ENCODE peak calls at places on chromosomes 16 and 17, in seven cellular contexts. T is endothelial cell, E is H9, Q is cardiac muscle cell, K is colonic mucosa, C is GM10248, R is IMR-90. H is an unnamed sample.

GRCh38 chr17:77427471-77427991 is 286.8 kb downstream of the SEC14L1 start:
- DNase-seq in T (no peak), R (peak), Q (peak), K (no peak), E (no peak), C (no peak), H (peak)

GRCh38 chr17:66717680-66718079 is 117.2 kb upstream of the CACNG5 start:
- DNase-seq in E (peak), T (no peak), Q (no peak), R (peak), K (peak), C (peak), H (no peak)

GRCh38 chr16:88617268-88618031 is 20.9 kb upstream of the IL17C start:
- DNase-seq in E (no peak), K (peak), C (no peak), R (peak), Q (no peak), T (no peak), H (no peak)

GRCh38 chr17:47621293-47622178 is 28.2 kb upstream of the KPNB1 start:
- DNase-seq in R (peak), C (no peak), T (no peak), Q (peak), K (no peak), E (peak), H (no peak)

GRCh38 chr17:73043686-73044581 is 48.6 kb downstream of the SLC39A11 start:
- DNase-seq in T (no peak), K (no peak), R (peak), E (no peak), C (no peak), Q (peak), H (no peak)

GRCh38 chr17:82098939-82099765 is 1.1 kb upstream of the FASN start:
- DNase-seq in Q (no peak), K (no peak), T (no peak), C (no peak), R (no peak), E (no peak), H (no peak)

GRCh38 chr16:57472665-57473060 is 10.2 kb downstream of the POLR2C start:
- DNase-seq in C (no peak), E (peak), R (no peak), T (no peak), K (no peak), Q (no peak), H (no peak)

GRCh38 chr16:75239463-75240122 is 11.8 kb downstream of the BCAR1 start:
- DNase-seq in T (peak), Q (no peak), E (peak), R (no peak), K (no peak), C (no peak), H (no peak)

GRCh38 chr17:72725432-72726068 is 366.9 kb downstream of the SLC39A11 start:
- DNase-seq in C (peak), K (peak), E (peak), T (peak), R (peak), Q (peak), H (peak)

GRCh38 chr17:75031972-75032895 is 14.5 kb downstream of the ATP5PD start:
- DNase-seq in C (peak), R (peak), T (no peak), E (peak), Q (peak), K (peak), H (peak)

GRCh38 chr16:82704369-82704768 is 77.6 kb downstream of the CDH13 start:
- DNase-seq in C (no peak), K (no peak), T (no peak), Q (no peak), R (peak), E (no peak), H (no peak)

DNA sequence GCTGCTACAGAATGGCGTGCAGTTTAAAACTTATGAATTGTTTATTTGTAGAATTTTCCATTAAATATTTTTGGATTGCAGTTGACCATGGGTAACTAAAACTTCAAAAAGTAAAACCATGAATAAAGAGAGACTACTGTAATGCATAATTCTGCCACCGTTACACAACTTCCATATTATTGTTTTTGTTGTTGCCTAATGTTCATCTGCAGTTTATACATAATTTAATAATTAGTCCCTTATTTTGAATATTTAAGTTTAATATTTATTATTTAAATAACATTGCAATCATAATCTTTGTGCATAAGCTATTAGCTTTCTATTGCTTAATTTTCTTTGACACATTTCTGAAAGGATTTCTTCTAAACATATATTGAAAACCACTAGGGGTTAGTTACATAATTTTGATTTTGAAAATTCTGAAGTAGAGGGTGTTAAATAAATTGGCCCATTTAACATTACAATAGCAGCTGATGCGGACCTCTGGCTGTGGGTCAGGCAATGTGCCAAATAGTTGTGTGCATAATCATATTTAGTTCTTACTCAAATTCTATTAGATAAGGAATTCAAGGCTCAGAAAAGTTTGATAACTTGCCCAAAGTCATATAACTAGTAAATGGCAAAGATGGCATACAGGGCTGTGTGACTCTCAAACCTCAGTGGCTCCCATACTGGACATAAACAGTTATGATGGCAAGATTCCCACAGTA is 31.1 kb downstream of the PPM1E start:
- DNase-seq in K (no peak), C (no peak), E (no peak), T (no peak), R (peak), Q (peak), H (no peak)
- TF ChIP-seq CTCF in K (no peak), C (no peak), E (no peak), T (no peak), R (no peak), Q (no peak), H (no peak)

GRCh38 chr17:34456121-34456520 is 93.1 kb upstream of the CCL1 start:
- DNase-seq in Q (no peak), K (no peak), T (no peak), R (no peak), E (no peak), C (no peak), H (no peak)
- TF ChIP-seq CTCF in Q (no peak), K (no peak), T (no peak), R (no peak), E (no peak), C (no peak), H (no peak)

GRCh38 chr16:23509763-23510153 is 536 bp downstream of the GGA2 start:
- DNase-seq in E (no peak), T (peak), C (no peak), K (peak), R (peak), Q (peak), H (no peak)

GRCh38 chr16:23508589-23509440 is 1.5 kb downstream of the GGA2 start:
- DNase-seq in K (peak), R (no peak), C (no peak), Q (peak), T (peak), E (peak), H (no peak)

GRCh38 chr16:23509441-23509754 is 896 bp downstream of the GGA2 start:
- DNase-seq in Q (no peak), T (no peak), E (no peak), K (no peak), R (no peak), C (no peak), H (no peak)

GRCh38 chr16:23511731-23512130 is 1.4 kb upstream of the GGA2 start:
- DNase-seq in K (no peak), E (no peak), C (no peak), T (no peak), R (no peak), Q (no peak), H (no peak)

DNA sequence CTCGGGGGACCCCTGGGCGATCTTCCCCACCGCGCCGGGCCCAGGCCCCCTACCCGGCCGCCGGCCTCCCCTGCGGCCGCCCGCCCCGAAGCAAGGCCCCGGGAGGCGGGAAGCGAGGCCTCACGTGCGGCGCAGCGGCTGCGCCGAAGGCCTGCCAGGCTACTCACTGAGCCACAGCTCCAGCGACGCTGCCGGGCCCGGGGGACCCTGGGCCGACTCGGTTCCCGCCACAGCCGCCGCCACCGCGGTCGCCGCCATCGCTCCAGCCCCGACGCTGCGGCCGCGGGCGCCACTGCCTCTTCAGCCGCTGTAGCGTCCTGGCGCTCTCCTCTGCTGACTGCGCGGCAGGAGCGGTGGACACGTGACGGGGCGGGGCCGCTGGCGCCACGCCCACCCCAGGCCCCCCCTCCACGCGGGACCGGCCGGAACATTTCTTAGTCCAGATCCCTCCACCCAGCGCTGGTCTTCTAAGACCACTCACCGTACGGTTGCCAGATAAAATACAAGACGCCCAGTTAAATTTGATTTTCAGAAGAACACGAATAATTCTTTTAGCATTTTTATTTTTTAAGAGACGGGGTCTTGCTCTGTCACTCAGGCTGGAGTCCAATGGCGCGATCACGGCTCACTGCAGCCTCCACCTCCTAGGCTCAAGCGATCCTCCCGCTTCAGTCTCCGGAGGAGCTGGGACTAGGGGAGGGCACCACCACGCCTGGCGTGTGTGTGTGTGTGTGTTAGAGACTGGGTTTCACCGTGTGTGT is at the start of gene GGA2:
- DNase-seq in R (peak), Q (peak), T (peak), E (peak), K (peak), C (peak), H (peak)
- TF ChIP-seq CTCF in R (peak), Q (no peak), T (no peak), E (no peak), K (no peak), C (no peak), H (no peak)

DNA sequence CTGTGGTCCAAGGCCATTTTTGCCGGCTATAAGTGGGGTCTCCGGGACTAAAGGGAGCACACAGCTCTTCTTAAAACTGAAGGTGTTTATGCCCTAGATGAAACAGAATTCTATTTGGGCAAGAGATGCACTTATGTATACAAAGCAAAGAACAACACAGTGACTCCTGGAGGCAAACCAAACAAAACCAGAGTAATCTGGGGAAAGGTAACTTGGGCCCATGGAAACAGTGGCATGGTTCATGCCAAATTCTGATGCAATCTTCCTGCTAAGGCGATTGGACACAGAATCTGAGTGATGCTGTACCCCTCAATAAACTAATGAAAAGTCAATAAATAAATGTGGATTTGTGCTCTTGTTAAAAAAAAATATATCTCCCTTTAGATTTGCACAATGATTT is 20.2 kb upstream of the SHISA9 start:
- DNase-seq in T (no peak), K (no peak), E (no peak), R (no peak), C (no peak), Q (no peak), H (no peak)
- TF ChIP-seq CTCF in T (no peak), K (no peak), E (no peak), R (no peak), C (no peak), Q (no peak), H (no peak)

H was measured in lower leg skin.